ENCODE peak calls at places on chromosomes 12 and 14, in eight cellular contexts. One of them, this sample, is unnamed.

GRCh38 chr12:4486049-4486699 is 40.6 kb upstream of the FGF6 start:
- DNase-seq in fibroblast of pulmonary artery: no peak
- DNase-seq in thyroid gland: no peak
- DNase-seq in IMR-90: no peak
- DNase-seq in astrocyte of the spinal cord: no peak
- DNase-seq in retinal pigment epithelial cell: no peak
- DNase-seq in foreskin fibroblast: no peak
- DNase-seq in activated B cell treated with CpG ODN at 0.5 μM for 24 hours: no peak
- DNase-seq in this sample: no peak

GRCh38 chr14:58709949-58710348 is 72.2 kb downstream of the DACT1 start:
- DNase-seq in fibroblast of pulmonary artery: no peak
- DNase-seq in astrocyte of the spinal cord: no peak
- DNase-seq in retinal pigment epithelial cell: no peak
- DNase-seq in IMR-90: no peak
- DNase-seq in thyroid gland: no peak
- DNase-seq in activated B cell treated with CpG ODN at 0.5 μM for 24 hours: no peak
- DNase-seq in foreskin fibroblast: no peak
- DNase-seq in this sample: no peak

GRCh38 chr14:99320105-99320572 is 48.1 kb upstream of the BCL11B start:
- DNase-seq in fibroblast of pulmonary artery: peak
- DNase-seq in foreskin fibroblast: no peak
- DNase-seq in astrocyte of the spinal cord: peak
- DNase-seq in thyroid gland: peak
- DNase-seq in retinal pigment epithelial cell: no peak
- DNase-seq in IMR-90: peak
- DNase-seq in activated B cell treated with CpG ODN at 0.5 μM for 24 hours: peak
- DNase-seq in this sample: peak

GRCh38 chr14:58839233-58839632 is 201.5 kb downstream of the DACT1 start:
- DNase-seq in fibroblast of pulmonary artery: no peak
- DNase-seq in thyroid gland: no peak
- DNase-seq in astrocyte of the spinal cord: no peak
- DNase-seq in IMR-90: no peak
- DNase-seq in foreskin fibroblast: no peak
- DNase-seq in retinal pigment epithelial cell: no peak
- DNase-seq in activated B cell treated with CpG ODN at 0.5 μM for 24 hours: no peak
- DNase-seq in this sample: no peak

GRCh38 chr12:911191-911826 is 38.2 kb downstream of the RAD52 start:
- DNase-seq in foreskin fibroblast: no peak
- DNase-seq in fibroblast of pulmonary artery: no peak
- DNase-seq in thyroid gland: no peak
- DNase-seq in astrocyte of the spinal cord: no peak
- DNase-seq in retinal pigment epithelial cell: no peak
- DNase-seq in activated B cell treated with CpG ODN at 0.5 μM for 24 hours: no peak
- DNase-seq in IMR-90: no peak
- DNase-seq in this sample: no peak

GRCh38 chr12:10612954-10613333 is 465 bp downstream of the MAGOHB start:
- DNase-seq in astrocyte of the spinal cord: no peak
- DNase-seq in activated B cell treated with CpG ODN at 0.5 μM for 24 hours: no peak
- DNase-seq in foreskin fibroblast: no peak
- DNase-seq in retinal pigment epithelial cell: no peak
- DNase-seq in IMR-90: no peak
- DNase-seq in fibroblast of pulmonary artery: no peak
- DNase-seq in thyroid gland: no peak
- DNase-seq in this sample: no peak

GRCh38 chr14:55762595-55763232 is 182.7 kb downstream of the KTN1 start:
- DNase-seq in astrocyte of the spinal cord: no peak
- DNase-seq in fibroblast of pulmonary artery: no peak
- DNase-seq in foreskin fibroblast: no peak
- DNase-seq in IMR-90: no peak
- DNase-seq in retinal pigment epithelial cell: no peak
- DNase-seq in thyroid gland: no peak
- DNase-seq in activated B cell treated with CpG ODN at 0.5 μM for 24 hours: no peak
- DNase-seq in this sample: no peak

GRCh38 chr12:120067084-120067869 is 49.3 kb downstream of the RAB35 start:
- DNase-seq in foreskin fibroblast: no peak
- DNase-seq in retinal pigment epithelial cell: no peak
- DNase-seq in thyroid gland: no peak
- DNase-seq in astrocyte of the spinal cord: no peak
- DNase-seq in fibroblast of pulmonary artery: no peak
- DNase-seq in IMR-90: no peak
- DNase-seq in activated B cell treated with CpG ODN at 0.5 μM for 24 hours: no peak
- DNase-seq in this sample: no peak

GRCh38 chr14:102626530-102626929 is 34.1 kb downstream of the RCOR1 start:
- DNase-seq in IMR-90: no peak
- DNase-seq in activated B cell treated with CpG ODN at 0.5 μM for 24 hours: no peak
- DNase-seq in foreskin fibroblast: no peak
- DNase-seq in fibroblast of pulmonary artery: no peak
- DNase-seq in astrocyte of the spinal cord: no peak
- DNase-seq in retinal pigment epithelial cell: no peak
- DNase-seq in thyroid gland: no peak
- DNase-seq in this sample: no peak

GRCh38 chr14:93234798-93235197 is 27.7 kb downstream of the UBR7 start:
- DNase-seq in thyroid gland: no peak
- DNase-seq in activated B cell treated with CpG ODN at 0.5 μM for 24 hours: no peak
- DNase-seq in foreskin fibroblast: peak
- DNase-seq in fibroblast of pulmonary artery: peak
- DNase-seq in IMR-90: peak
- DNase-seq in astrocyte of the spinal cord: peak
- DNase-seq in retinal pigment epithelial cell: peak
- DNase-seq in this sample: peak

GRCh38 chr12:124828264-124829007 is 35.2 kb downstream of the SCARB1 start:
- DNase-seq in fibroblast of pulmonary artery: no peak
- DNase-seq in thyroid gland: peak
- DNase-seq in activated B cell treated with CpG ODN at 0.5 μM for 24 hours: no peak
- DNase-seq in IMR-90: peak
- DNase-seq in retinal pigment epithelial cell: peak
- DNase-seq in foreskin fibroblast: peak
- DNase-seq in astrocyte of the spinal cord: peak
- DNase-seq in this sample: peak

GRCh38 chr12:114955414-114956014 is 271.5 kb upstream of the TBX3 start:
- DNase-seq in activated B cell treated with CpG ODN at 0.5 μM for 24 hours: no peak
- DNase-seq in thyroid gland: no peak
- DNase-seq in foreskin fibroblast: peak
- DNase-seq in retinal pigment epithelial cell: no peak
- DNase-seq in fibroblast of pulmonary artery: peak
- DNase-seq in IMR-90: peak
- DNase-seq in astrocyte of the spinal cord: no peak
- DNase-seq in this sample: no peak

GRCh38 chr14:99067927-99068326 is 204.1 kb downstream of the BCL11B start:
- DNase-seq in activated B cell treated with CpG ODN at 0.5 μM for 24 hours: no peak
- DNase-seq in thyroid gland: no peak
- DNase-seq in retinal pigment epithelial cell: no peak
- DNase-seq in foreskin fibroblast: no peak
- DNase-seq in astrocyte of the spinal cord: no peak
- DNase-seq in IMR-90: no peak
- DNase-seq in fibroblast of pulmonary artery: no peak
- DNase-seq in this sample: no peak

GRCh38 chr14:80150301-80150700 is 61.0 kb downstream of the DIO2 start:
- DNase-seq in IMR-90: peak
- DNase-seq in activated B cell treated with CpG ODN at 0.5 μM for 24 hours: no peak
- DNase-seq in astrocyte of the spinal cord: peak
- DNase-seq in thyroid gland: peak
- DNase-seq in foreskin fibroblast: no peak
- DNase-seq in retinal pigment epithelial cell: no peak
- DNase-seq in fibroblast of pulmonary artery: no peak
- DNase-seq in this sample: no peak

GRCh38 chr14:93683241-93683640 is 105.0 kb downstream of the PRIMA1 start:
- DNase-seq in fibroblast of pulmonary artery: no peak
- DNase-seq in thyroid gland: no peak
- DNase-seq in foreskin fibroblast: no peak
- DNase-seq in retinal pigment epithelial cell: no peak
- DNase-seq in activated B cell treated with CpG ODN at 0.5 μM for 24 hours: no peak
- DNase-seq in astrocyte of the spinal cord: no peak
- DNase-seq in IMR-90: no peak
- DNase-seq in this sample: no peak

GRCh38 chr14:77707355-77707723 is 484 bp downstream of the ALKBH1 start:
- DNase-seq in thyroid gland: peak
- DNase-seq in IMR-90: peak
- DNase-seq in fibroblast of pulmonary artery: peak
- DNase-seq in foreskin fibroblast: peak
- DNase-seq in activated B cell treated with CpG ODN at 0.5 μM for 24 hours: no peak
- DNase-seq in astrocyte of the spinal cord: peak
- DNase-seq in retinal pigment epithelial cell: no peak
- DNase-seq in this sample: peak

GRCh38 chr14:49966304-49966809 is 73.5 kb downstream of the ARF6 start:
- DNase-seq in foreskin fibroblast: no peak
- DNase-seq in thyroid gland: no peak
- DNase-seq in fibroblast of pulmonary artery: no peak
- DNase-seq in IMR-90: no peak
- DNase-seq in astrocyte of the spinal cord: no peak
- DNase-seq in activated B cell treated with CpG ODN at 0.5 μM for 24 hours: no peak
- DNase-seq in retinal pigment epithelial cell: no peak
- DNase-seq in this sample: no peak

GRCh38 chr14:102927346-102927877 is 4.9 kb downstream of the AMN start:
- DNase-seq in astrocyte of the spinal cord: no peak
- DNase-seq in retinal pigment epithelial cell: no peak
- DNase-seq in foreskin fibroblast: no peak
- DNase-seq in activated B cell treated with CpG ODN at 0.5 μM for 24 hours: no peak
- DNase-seq in thyroid gland: no peak
- DNase-seq in IMR-90: no peak
- DNase-seq in fibroblast of pulmonary artery: no peak
- DNase-seq in this sample: no peak

GRCh38 chr12:80059875-80060274 is 39.5 kb upstream of the OTOGL start:
- DNase-seq in activated B cell treated with CpG ODN at 0.5 μM for 24 hours: no peak
- DNase-seq in thyroid gland: no peak
- DNase-seq in retinal pigment epithelial cell: no peak
- DNase-seq in astrocyte of the spinal cord: no peak
- DNase-seq in IMR-90: no peak
- DNase-seq in foreskin fibroblast: no peak
- DNase-seq in fibroblast of pulmonary artery: no peak
- DNase-seq in this sample: no peak

GRCh38 chr12:109582636-109583035 is 9.0 kb downstream of the MVK start:
- DNase-seq in foreskin fibroblast: no peak
- DNase-seq in thyroid gland: peak
- DNase-seq in fibroblast of pulmonary artery: no peak
- DNase-seq in activated B cell treated with CpG ODN at 0.5 μM for 24 hours: no peak
- DNase-seq in astrocyte of the spinal cord: no peak
- DNase-seq in retinal pigment epithelial cell: no peak
- DNase-seq in IMR-90: no peak
- DNase-seq in this sample: no peak

GRCh38 chr14:90060965-90061848 is 587 bp upstream of the KCNK13 start:
- DNase-seq in activated B cell treated with CpG ODN at 0.5 μM for 24 hours: no peak
- DNase-seq in astrocyte of the spinal cord: no peak
- DNase-seq in fibroblast of pulmonary artery: no peak
- DNase-seq in IMR-90: no peak
- DNase-seq in foreskin fibroblast: no peak
- DNase-seq in retinal pigment epithelial cell: no peak
- DNase-seq in thyroid gland: peak
- DNase-seq in this sample: no peak

GRCh38 chr12:47383942-47384341 is 304.2 kb upstream of the AMIGO2 start:
- DNase-seq in foreskin fibroblast: no peak
- DNase-seq in activated B cell treated with CpG ODN at 0.5 μM for 24 hours: no peak
- DNase-seq in retinal pigment epithelial cell: no peak
- DNase-seq in fibroblast of pulmonary artery: peak
- DNase-seq in IMR-90: peak
- DNase-seq in thyroid gland: no peak
- DNase-seq in astrocyte of the spinal cord: peak
- DNase-seq in this sample: peak

GRCh38 chr14:77543240-77543551 is 44.6 kb upstream of the ISM2 start:
- DNase-seq in fibroblast of pulmonary artery: no peak
- DNase-seq in astrocyte of the spinal cord: no peak
- DNase-seq in thyroid gland: no peak
- DNase-seq in retinal pigment epithelial cell: no peak
- DNase-seq in IMR-90: no peak
- DNase-seq in activated B cell treated with CpG ODN at 0.5 μM for 24 hours: no peak
- DNase-seq in foreskin fibroblast: no peak
- DNase-seq in this sample: no peak

GRCh38 chr12:70839544-70839943 is 81.0 kb downstream of the PTPRR start:
- DNase-seq in retinal pigment epithelial cell: no peak
- DNase-seq in astrocyte of the spinal cord: no peak
- DNase-seq in foreskin fibroblast: no peak
- DNase-seq in fibroblast of pulmonary artery: no peak
- DNase-seq in IMR-90: no peak
- DNase-seq in activated B cell treated with CpG ODN at 0.5 μM for 24 hours: no peak
- DNase-seq in thyroid gland: no peak
- DNase-seq in this sample: no peak
- TF ChIP-seq CTCF in retinal pigment epithelial cell: peak
- TF ChIP-seq CTCF in astrocyte of the spinal cord: no peak
- TF ChIP-seq CTCF in foreskin fibroblast: no peak
- TF ChIP-seq CTCF in fibroblast of pulmonary artery: no peak
- TF ChIP-seq CTCF in IMR-90: no peak
- TF ChIP-seq CTCF in activated B cell treated with CpG ODN at 0.5 μM for 24 hours: no peak
- TF ChIP-seq CTCF in thyroid gland: no peak
- TF ChIP-seq CTCF in this sample: no peak

GRCh38 chr12:113196582-113196981 is 11.1 kb downstream of the RITA1 start:
- DNase-seq in retinal pigment epithelial cell: no peak
- DNase-seq in fibroblast of pulmonary artery: no peak
- DNase-seq in activated B cell treated with CpG ODN at 0.5 μM for 24 hours: no peak
- DNase-seq in astrocyte of the spinal cord: no peak
- DNase-seq in foreskin fibroblast: no peak
- DNase-seq in thyroid gland: no peak
- DNase-seq in IMR-90: no peak
- DNase-seq in this sample: no peak
- TF ChIP-seq CTCF in retinal pigment epithelial cell: no peak
- TF ChIP-seq CTCF in fibroblast of pulmonary artery: no peak
- TF ChIP-seq CTCF in activated B cell treated with CpG ODN at 0.5 μM for 24 hours: no peak
- TF ChIP-seq CTCF in astrocyte of the spinal cord: no peak
- TF ChIP-seq CTCF in foreskin fibroblast: no peak
- TF ChIP-seq CTCF in thyroid gland: no peak
- TF ChIP-seq CTCF in IMR-90: no peak
- TF ChIP-seq CTCF in this sample: no peak

DNA sequence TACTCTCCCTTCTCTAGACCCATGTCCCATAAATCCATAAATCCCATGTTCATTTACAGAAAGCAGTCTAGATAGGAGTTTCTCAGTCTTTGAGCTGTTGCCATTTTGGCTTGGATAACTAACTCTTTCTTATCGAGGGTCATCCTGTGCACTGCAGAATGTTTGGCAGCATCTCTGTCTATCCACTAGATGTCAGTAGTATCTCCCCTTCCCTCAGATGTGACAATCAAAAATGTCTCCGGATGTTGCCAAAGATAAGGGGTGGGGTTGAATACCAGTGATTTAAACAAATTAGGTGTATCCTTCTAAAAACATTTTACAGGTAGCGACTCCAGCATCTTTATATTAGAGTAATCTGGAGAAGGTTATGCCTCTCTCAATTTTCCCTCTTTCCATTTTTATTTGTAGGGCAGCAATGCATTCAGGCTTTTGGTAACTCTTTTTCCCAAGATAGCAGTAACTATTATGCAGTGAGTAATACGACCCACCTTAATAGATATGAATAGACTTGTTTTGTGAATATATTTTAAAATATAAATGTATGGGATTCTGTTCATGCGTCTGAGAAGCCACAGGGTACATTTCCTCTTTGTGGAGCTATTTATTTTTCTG is 100.7 kb downstream of the LRRK2 start:
- DNase-seq in fibroblast of pulmonary artery: peak
- DNase-seq in thyroid gland: no peak
- DNase-seq in retinal pigment epithelial cell: no peak
- DNase-seq in activated B cell treated with CpG ODN at 0.5 μM for 24 hours: no peak
- DNase-seq in foreskin fibroblast: peak
- DNase-seq in astrocyte of the spinal cord: peak
- DNase-seq in IMR-90: peak
- DNase-seq in this sample: no peak
- TF ChIP-seq CTCF in fibroblast of pulmonary artery: peak
- TF ChIP-seq CTCF in thyroid gland: no peak
- TF ChIP-seq CTCF in retinal pigment epithelial cell: peak
- TF ChIP-seq CTCF in activated B cell treated with CpG ODN at 0.5 μM for 24 hours: no peak
- TF ChIP-seq CTCF in foreskin fibroblast: peak
- TF ChIP-seq CTCF in astrocyte of the spinal cord: peak
- TF ChIP-seq CTCF in IMR-90: peak
- TF ChIP-seq CTCF in this sample: peak

GRCh38 chr12:81626406-81626805 is 132.7 kb downstream of the PPFIA2 start:
- DNase-seq in thyroid gland: no peak
- DNase-seq in retinal pigment epithelial cell: no peak
- DNase-seq in IMR-90: no peak
- DNase-seq in activated B cell treated with CpG ODN at 0.5 μM for 24 hours: no peak
- DNase-seq in astrocyte of the spinal cord: no peak
- DNase-seq in foreskin fibroblast: no peak
- DNase-seq in fibroblast of pulmonary artery: no peak
- DNase-seq in this sample: no peak

GRCh38 chr12:81627336-81628189 is 131.6 kb downstream of the PPFIA2 start:
- DNase-seq in astrocyte of the spinal cord: peak
- DNase-seq in thyroid gland: no peak
- DNase-seq in fibroblast of pulmonary artery: peak
- DNase-seq in foreskin fibroblast: peak
- DNase-seq in retinal pigment epithelial cell: peak
- DNase-seq in activated B cell treated with CpG ODN at 0.5 μM for 24 hours: no peak
- DNase-seq in IMR-90: peak
- DNase-seq in this sample: peak
- TF ChIP-seq CTCF in astrocyte of the spinal cord: peak
- TF ChIP-seq CTCF in thyroid gland: peak
- TF ChIP-seq CTCF in fibroblast of pulmonary artery: peak
- TF ChIP-seq CTCF in foreskin fibroblast: peak
- TF ChIP-seq CTCF in retinal pigment epithelial cell: peak
- TF ChIP-seq CTCF in activated B cell treated with CpG ODN at 0.5 μM for 24 hours: no peak
- TF ChIP-seq CTCF in IMR-90: peak
- TF ChIP-seq CTCF in this sample: peak